ENCODE peak calls at places on chromosome 18, in six cellular contexts. E, G, P, R, I and M are unnamed samples. For H3K9me3, the result is how much of the 10 kb centered on the place peaks cover.

GRCh38 chr18:68150976-68151375 is 563.9 kb downstream of the TMX3 start:
- DNase-seq in I (no peak), G (no peak), R (no peak), E (no peak), P (no peak), M (no peak)

GRCh38 chr18:69330345-69330744 is 70.3 kb upstream of the DOK6 start:
- DNase-seq in R (no peak), G (no peak), P (no peak), E (no peak), I (no peak), M (no peak)

GRCh38 chr18:58257461-58257860 is 213.4 kb downstream of the NEDD4L start:
- DNase-seq in I (peak), E (no peak), G (no peak), R (no peak), P (no peak), M (no peak)

GRCh38 chr18:24964213-24964612 is 387.8 kb downstream of the ZNF521 start:
- DNase-seq in I (no peak), P (no peak), G (no peak), R (no peak), E (peak), M (no peak)

GRCh38 chr18:73777356-73778051 is 370.1 kb downstream of the FBXO15 start:
- DNase-seq in G (no peak), I (no peak), E (no peak), R (no peak), P (no peak), M (no peak)

GRCh38 chr18:22752014-22752413 is 181.1 kb upstream of the RBBP8 start:
- DNase-seq in G (no peak), R (no peak), P (no peak), E (no peak), I (no peak), M (no peak)

GRCh38 chr18:35777042-35777441 is 195.4 kb upstream of the RMP24 start:
- DNase-seq in G (no peak), R (no peak), I (peak), E (no peak), P (no peak), M (no peak)

GRCh38 chr18:37280701-37281100 is 284.9 kb downstream of the CELF4 start:
- DNase-seq in R (no peak), I (no peak), P (no peak), E (no peak), G (no peak), M (no peak)

GRCh38 chr18:14086459-14087231 is 45.6 kb downstream of the ZNF519 start:
- DNase-seq in G (no peak), E (no peak), R (no peak), P (no peak), I (peak), M (no peak)

GRCh38 chr18:11991021-11991770 is 9.9 kb downstream of the IMPA2 start:
- DNase-seq in R (no peak), G (peak), I (no peak), E (no peak), P (no peak), M (no peak)

GRCh38 chr18:50981381-50981780 is 13.5 kb downstream of the ELAC1 start:
- DNase-seq in I (no peak), E (no peak), P (no peak), R (no peak), G (no peak), M (no peak)

GRCh38 chr18:73060666-73061270 is 193.0 kb upstream of the NETO1 start:
- DNase-seq in I (no peak), R (no peak), P (no peak), E (no peak), G (no peak), M (no peak)

GRCh38 chr18:47615043-47615442 is 315.4 kb downstream of the SMAD2 start:
- DNase-seq in I (no peak), P (no peak), E (no peak), R (no peak), G (no peak), M (no peak)

GRCh38 chr18:48533340-48534093 is 5.3 kb upstream of the CTIF start:
- DNase-seq in R (no peak), I (no peak), G (no peak), E (no peak), P (no peak), M (no peak)

GRCh38 chr18:44651918-44652317 is 28.8 kb upstream of the SETBP1 start:
- DNase-seq in R (no peak), I (no peak), P (no peak), E (no peak), G (no peak), M (no peak)

GRCh38 chr18:79748321-79749157 is 49.2 kb upstream of the KCNG2 start:
- DNase-seq in R (no peak), G (peak), E (peak), P (no peak), I (no peak), M (no peak)

GRCh38 chr18:923144-923543 is 18.5 kb downstream of the ADCYAP1 start:
- DNase-seq in E (no peak), I (no peak), G (no peak), P (no peak), R (no peak), M (no peak)

GRCh38 chr18:55502346-55502710 is 85.7 kb downstream of the TCF4 start:
- DNase-seq in E (no peak), R (no peak), I (no peak), P (no peak), G (no peak), M (no peak)

GRCh38 chr18:5909130-5909529 is 13.8 kb upstream of the TMEM200C start:
- DNase-seq in G (no peak), P (no peak), R (no peak), E (no peak), I (no peak), M (no peak)

DNA sequence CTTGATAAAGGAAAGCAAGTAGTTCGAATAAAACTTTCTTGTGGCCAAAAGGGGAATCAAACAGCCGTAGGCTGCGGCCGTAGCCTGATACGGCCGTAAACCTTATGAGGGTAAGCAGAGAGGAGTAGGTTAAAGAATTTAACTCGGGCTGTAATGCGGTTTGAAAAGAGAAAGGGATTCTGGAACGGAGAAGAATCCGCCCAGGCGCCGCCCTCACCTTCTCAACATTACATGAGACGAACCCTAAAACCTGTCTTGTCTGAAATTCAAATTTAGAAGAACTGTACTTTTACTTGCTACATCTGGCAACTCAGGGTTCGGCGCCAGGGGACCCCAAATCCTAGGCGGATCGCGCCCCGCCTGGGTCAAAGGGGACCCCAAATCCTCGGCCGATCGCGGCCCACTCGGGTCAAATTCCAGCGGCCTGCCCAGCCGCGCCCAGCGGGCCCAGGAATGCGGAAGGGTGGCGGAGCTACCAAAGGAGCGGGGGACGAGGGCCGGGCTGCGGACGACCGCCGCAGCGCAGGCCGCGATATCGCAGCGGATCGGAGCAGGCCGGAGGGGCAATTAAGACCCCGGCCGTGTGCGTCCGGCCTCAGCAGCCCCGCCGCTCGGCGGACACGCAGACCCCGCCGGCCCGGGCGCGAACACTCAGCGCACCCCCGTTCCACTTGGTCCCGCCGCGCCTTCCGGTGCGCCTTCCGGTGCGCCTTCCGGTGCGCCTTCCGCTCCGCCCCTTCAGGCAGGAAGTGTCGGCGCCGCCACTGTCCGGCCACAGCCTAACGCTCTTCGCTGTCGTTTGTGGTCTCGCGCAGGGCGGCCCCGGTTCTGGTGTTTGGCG is at the start of gene MYL12B:
- DNase-seq in E (peak), I (peak), G (peak), P (peak), R (peak), M (no peak)
- H3K4me3 ChIP-seq in E (peak), I (peak), G (peak), P (peak), R (peak), M (peak)

DNA sequence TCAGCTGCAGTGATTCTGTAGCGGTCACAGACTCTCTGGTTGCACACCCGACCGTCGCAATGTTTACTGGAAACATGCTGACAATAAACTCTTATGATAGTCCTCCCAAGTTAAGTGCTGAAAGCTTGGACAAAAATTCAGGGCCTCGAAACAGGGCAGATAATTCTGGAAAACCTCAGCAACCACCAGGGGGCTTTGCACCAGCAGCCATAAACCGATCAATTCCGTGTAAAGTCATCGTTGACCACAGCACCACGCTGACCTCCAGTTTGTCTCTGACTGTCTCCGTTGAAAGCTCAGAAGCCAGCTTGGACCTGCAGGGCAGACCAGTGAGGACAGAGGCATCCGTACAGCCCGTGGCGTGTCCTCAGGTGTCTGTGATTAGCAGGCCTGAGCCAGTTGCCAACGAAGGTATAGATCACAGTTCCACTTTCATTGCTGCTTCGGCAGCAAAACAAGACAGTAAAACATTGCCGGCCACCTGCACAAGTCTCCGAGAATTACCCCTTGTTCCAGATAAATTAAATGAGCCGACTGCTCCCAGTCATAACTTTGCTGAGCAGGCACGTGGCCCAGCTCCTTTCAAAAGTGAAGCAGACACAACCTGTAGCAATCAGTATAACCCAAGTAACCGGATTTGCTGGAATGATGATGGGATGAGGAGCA is 166.1 kb downstream of the ASXL3 start:
- DNase-seq in E (no peak), G (no peak), R (no peak), I (no peak), P (no peak), M (no peak)
- H3K27ac ChIP-seq in E (no peak), G (no peak), R (no peak), I (no peak), P (no peak), M (no peak)

GRCh38 chr18:76385681-76385975 is 109.4 kb downstream of the ZNF516 start:
- DNase-seq in E (peak), I (no peak), P (no peak), R (no peak), G (peak), M (no peak)
- H3K9me3 ChIP-seq in E (under half), I (under half), P (under half), R (under half), G (under half), M (under half)

GRCh38 chr18:61753373-61753772 is 139.4 kb downstream of the RNF152 start:
- DNase-seq in G (no peak), P (no peak), R (no peak), I (no peak), E (no peak), M (no peak)

GRCh38 chr18:61748024-61748423 is 144.8 kb downstream of the RNF152 start:
- DNase-seq in P (no peak), G (no peak), R (no peak), I (no peak), E (no peak), M (no peak)

GRCh38 chr18:61752973-61753372 is 139.8 kb downstream of the RNF152 start:
- DNase-seq in I (no peak), G (no peak), R (no peak), E (no peak), P (no peak), M (no peak)

GRCh38 chr18:61750840-61751668 is 141.8 kb downstream of the RNF152 start:
- DNase-seq in R (no peak), P (no peak), G (no peak), I (no peak), E (no peak), M (no peak)

GRCh38 chr18:61749031-61749430 is 143.8 kb downstream of the RNF152 start:
- DNase-seq in I (no peak), E (no peak), R (no peak), G (no peak), P (no peak), M (no peak)
- H3K4me3 ChIP-seq in I (no peak), E (no peak), R (no peak), G (no peak), P (no peak), M (no peak)

DNA sequence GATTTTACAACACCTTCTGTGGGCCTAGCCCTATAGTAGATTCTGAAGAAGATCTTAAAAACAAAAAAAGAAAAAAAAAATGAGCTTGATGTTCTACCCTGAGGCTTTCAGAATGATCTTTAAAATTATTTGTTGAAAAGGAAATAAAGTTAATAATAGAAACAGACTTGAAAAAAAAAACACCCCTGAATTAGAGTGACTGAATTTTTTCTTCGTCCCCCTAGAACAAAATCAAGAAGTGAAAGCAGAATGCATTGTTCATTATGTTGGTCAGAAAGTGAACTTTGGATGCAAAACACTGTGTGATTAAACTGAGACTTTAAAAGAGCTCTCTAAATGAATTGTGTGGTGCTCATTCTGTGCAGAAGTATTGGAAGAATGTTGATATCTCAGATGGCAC is 1384.4 kb upstream of the PIK3C3 start:
- DNase-seq in E (no peak), P (no peak), G (no peak), I (no peak), R (no peak), M (no peak)
- H3K27ac ChIP-seq in E (no peak), P (no peak), G (no peak), I (no peak), R (no peak), M (no peak)

GRCh38 chr18:71221405-71221804 is 932.6 kb downstream of the SOCS6 start:
- DNase-seq in E (no peak), I (no peak), P (no peak), G (no peak), R (no peak), M (no peak)

DNA sequence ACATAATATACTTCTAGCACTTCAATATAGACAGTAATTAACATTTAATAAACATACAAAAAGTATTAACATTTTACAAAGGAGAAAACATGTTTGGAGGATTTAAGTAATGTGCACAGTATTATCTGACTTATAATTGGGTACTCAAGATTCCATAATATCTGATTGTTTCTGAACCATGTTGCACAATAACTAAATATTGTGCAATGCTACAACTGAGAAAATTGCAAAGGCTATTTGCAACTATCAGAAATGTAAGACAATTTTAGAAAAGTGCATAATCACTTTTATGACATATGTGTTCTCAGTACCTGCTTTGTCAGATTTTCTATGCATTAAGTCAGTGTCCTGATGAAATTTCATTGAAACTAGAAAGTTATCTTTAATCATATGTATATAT is 934.6 kb downstream of the SOCS6 start:
- DNase-seq in I (no peak), E (no peak), P (no peak), R (no peak), G (no peak), M (no peak)
- H3K9me3 ChIP-seq in I (under half), E (under half), P (under half), R (under half), G (under half), M (under half)

GRCh38 chr18:49963217-49963616 is 149.9 kb upstream of the ACAA2 start:
- DNase-seq in P (no peak), G (no peak), R (no peak), I (no peak), E (no peak), M (no peak)

GRCh38 chr18:49961271-49961670 is 147.9 kb upstream of the ACAA2 start:
- DNase-seq in I (no peak), E (no peak), G (no peak), R (no peak), P (no peak), M (no peak)

GRCh38 chr18:49959176-49959575 is 145.8 kb upstream of the ACAA2 start:
- DNase-seq in P (no peak), R (no peak), E (no peak), I (no peak), G (no peak), M (no peak)

GRCh38 chr18:49955263-49955662 is 141.9 kb upstream of the ACAA2 start:
- DNase-seq in P (no peak), R (no peak), E (no peak), I (no peak), G (no peak), M (no peak)

DNA sequence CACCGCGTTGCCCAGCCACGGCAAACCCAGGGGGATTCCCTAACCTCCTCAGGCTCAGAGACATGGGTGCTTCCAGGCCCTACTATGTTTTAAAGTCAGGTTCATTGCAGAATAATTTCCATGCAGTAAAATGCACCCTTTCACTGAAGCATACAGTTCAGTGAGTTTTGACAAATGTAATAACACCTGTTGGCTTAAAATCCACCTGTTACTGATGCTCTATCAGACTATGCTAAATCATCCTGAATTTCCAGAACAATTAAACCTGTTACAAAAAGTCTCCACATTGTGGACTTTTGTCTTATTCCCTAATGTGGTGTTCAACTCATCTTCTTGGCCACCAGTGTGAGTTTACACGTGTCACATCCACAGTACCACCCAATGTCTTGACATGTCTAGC is 147.0 kb upstream of the ACAA2 start:
- DNase-seq in G (no peak), I (no peak), R (no peak), E (no peak), P (no peak), M (no peak)
- H3K4me3 ChIP-seq in G (no peak), I (no peak), R (no peak), E (no peak), P (no peak), M (no peak)

GRCh38 chr18:57051019-57051418 is 95.9 kb upstream of the BOD1L2 start:
- DNase-seq in G (no peak), E (no peak), R (no peak), I (no peak), P (no peak), M (no peak)
- H3K27ac ChIP-seq in G (no peak), E (peak), R (no peak), I (no peak), P (no peak), M (no peak)

GRCh38 chr18:71665131-71665530 is 879.0 kb downstream of the CBLN2 start:
- DNase-seq in I (no peak), G (no peak), P (no peak), R (no peak), E (no peak), M (no peak)
- H3K9me3 ChIP-seq in I (under half), G (under half), P (under half), R (under half), E (under half), M (under half)